ENCODE peak calls at places on chromosomes 7 and 10, in eight cellular contexts. K is posterior vena cava; E is IMR-90; F is activated effector memory CD4-positive, alpha-beta T cell treated with Interleukin-2 at 50 U/mL for 16 hours; C is SW 1271; M is M059J; T is type B pancreatic cell; J is stimulated activated CD8-positive, alpha-beta memory T cell treated with anti-CD3 and anti-CD28 coated beads, Interleukin-15, amount 100 ng/mL, for 24 hours. S is an unnamed sample.
A peak's percentile ranks its signal among the peaks of the same experiment; 100 is the strongest.

GRCh38 chr7:80841566-80842478 is 77.0 kb downstream of the SEMA3C start:
- DNase-seq in K (no peak), E (no peak), F (no peak), C (no peak), M (no peak), T (no peak), J (no peak), S (no peak)

GRCh38 chr10:13930123-13930522 is 343.4 kb downstream of the PRPF18 start:
- DNase-seq in K (no peak), E (no peak), F (no peak), C (no peak), M (no peak), T (no peak), J (no peak), S (no peak)

GRCh38 chr10:13291821-13292773 is 7.8 kb downstream of the PHYH start:
- DNase-seq in K (peak; percentile 30), E (no peak), F (no peak), C (no peak), M (no peak), T (no peak), J (no peak), S (no peak)

GRCh38 chr10:43689618-43689954 is 40.9 kb upstream of the ZNF32 start:
- DNase-seq in K (peak; percentile 91), E (no peak), F (no peak), C (no peak), M (no peak), T (no peak), J (peak; percentile 19), S (no peak)

GRCh38 chr10:98621630-98622029 is 174.9 kb upstream of the HPS1 start:
- DNase-seq in K (no peak), E (no peak), F (no peak), C (no peak), M (no peak), T (no peak), J (no peak), S (no peak)

GRCh38 chr10:99387541-99387940 is 42.9 kb downstream of the GOT1 start:
- DNase-seq in K (no peak), E (no peak), F (no peak), C (no peak), M (no peak), T (no peak), J (no peak), S (no peak)

GRCh38 chr10:124575107-124576035 is 113.7 kb downstream of the LHPP start:
- DNase-seq in K (peak; percentile 76), E (no peak), F (no peak), C (no peak), M (no peak), T (no peak), J (no peak), S (no peak)

GRCh38 chr10:7033031-7033430 is 377.8 kb downstream of the SFMBT2 start:
- DNase-seq in K (no peak), E (no peak), F (no peak), C (no peak), M (no peak), T (no peak), J (no peak), S (no peak)

GRCh38 chr10:75400769-75401568 is 595 bp downstream of the ZNF503 start:
- DNase-seq in K (peak; percentile 90), E (peak; percentile 56), F (no peak), C (no peak), M (peak; percentile 60), T (peak; percentile 80), J (no peak), S (peak; percentile 66)

GRCh38 chr10:102837230-102837721 is at the start of gene CYP17A1:
- DNase-seq in K (no peak), E (no peak), F (no peak), C (no peak), M (peak; percentile 16), T (no peak), J (no peak), S (no peak)

GRCh38 chr7:155643804-155644177 is 670 bp upstream of the RBM33 start:
- DNase-seq in K (no peak), E (peak; percentile 18), F (no peak), C (no peak), M (no peak), T (no peak), J (no peak), S (no peak)

GRCh38 chr7:66239467-66239856 is 34.3 kb downstream of the TPST1 start:
- DNase-seq in K (no peak), E (peak; percentile 24), F (no peak), C (no peak), M (no peak), T (no peak), J (no peak), S (no peak)

GRCh38 chr7:84633-85020 is 107.7 kb upstream of the FAM20C start:
- DNase-seq in K (peak; percentile 73), E (no peak), F (no peak), C (no peak), M (no peak), T (no peak), J (no peak), S (no peak)

GRCh38 chr10:98446656-98447221 is at the start of gene HPS1:
- DNase-seq in K (peak; percentile 96), E (peak; percentile 58), F (peak; percentile 72), C (no peak), M (peak; percentile 59), T (peak; percentile 83), J (peak; percentile 73), S (peak; percentile 77)

GRCh38 chr7:112267944-112268691 is 61.6 kb downstream of the ZNF277 start:
- DNase-seq in K (no peak), E (no peak), F (no peak), C (no peak), M (no peak), T (no peak), J (no peak), S (no peak)

GRCh38 chr10:24957624-24958435 is 5.4 kb upstream of the PRTFDC1 start:
- DNase-seq in K (no peak), E (peak; percentile 95), F (no peak), C (peak; percentile 5), M (peak; percentile 81), T (no peak), J (no peak), S (no peak)

GRCh38 chr10:110192552-110192951 is 14.9 kb upstream of the MXI1 start:
- DNase-seq in K (no peak), E (no peak), F (no peak), C (no peak), M (no peak), T (peak; percentile 29), J (no peak), S (no peak)

GRCh38 chr10:75974080-75974479 is 542.7 kb downstream of the LRMDA start:
- DNase-seq in K (no peak), E (no peak), F (no peak), C (no peak), M (peak; percentile 55), T (no peak), J (no peak), S (no peak)

GRCh38 chr10:31706921-31707571 is 221.6 kb downstream of the ARHGAP12 start:
- DNase-seq in K (peak; percentile 86), E (no peak), F (no peak), C (no peak), M (no peak), T (no peak), J (no peak), S (no peak)

GRCh38 chr10:77637474-77637985 is at the start of gene KCNMA1:
- DNase-seq in K (no peak), E (no peak), F (no peak), C (peak; percentile 7), M (peak; percentile 49), T (no peak), J (no peak), S (no peak)

GRCh38 chr7:47215049-47215448 is 366.9 kb downstream of the TNS3 start:
- DNase-seq in K (no peak), E (no peak), F (no peak), C (no peak), M (no peak), T (no peak), J (no peak), S (no peak)

GRCh38 chr7:31935671-31936070 is 134.5 kb downstream of the PDE1C start:
- DNase-seq in K (no peak), E (no peak), F (no peak), C (no peak), M (peak; percentile 27), T (no peak), J (no peak), S (no peak)

GRCh38 chr10:77195101-77195500 is 442.5 kb downstream of the KCNMA1 start:
- DNase-seq in K (no peak), E (peak; percentile 90), F (no peak), C (no peak), M (peak; percentile 97), T (no peak), J (no peak), S (no peak)

GRCh38 chr10:115566867-115567266 is 473.7 kb downstream of the ATRNL1 start:
- DNase-seq in K (no peak), E (no peak), F (no peak), C (no peak), M (no peak), T (no peak), J (no peak), S (no peak)

GRCh38 chr7:107998150-107998549 is 4.8 kb downstream of the LAMB1 start:
- DNase-seq in K (no peak), E (no peak), F (no peak), C (no peak), M (peak; percentile 83), T (no peak), J (no peak), S (no peak)

GRCh38 chr7:9937944-9938631 is 1035.6 kb upstream of the PHF14 start:
- DNase-seq in K (no peak), E (no peak), F (no peak), C (no peak), M (peak; percentile 5), T (no peak), J (no peak), S (no peak)

GRCh38 chr10:60816624-60817023 is 38.3 kb downstream of the CDK1 start:
- DNase-seq in K (no peak), E (peak; percentile 90), F (no peak), C (no peak), M (peak; percentile 82), T (no peak), J (no peak), S (no peak)

S was measured in 8988T.